ENCODE peak calls at places on chromosomes 1 and 21, in four cellular contexts. C, I, X and L are unnamed samples.

GRCh38 chr1:103371234-103371633 is 154.3 kb upstream of the RNPC3 start:
- DNase-seq in X (no peak), I (peak; percentile 86), C (no peak), L (no peak)

GRCh38 chr1:145963218-145964019 is 956 bp downstream of the ANKRD34A start:
- DNase-seq in I (peak; percentile 80), C (no peak), X (no peak), L (no peak)

GRCh38 chr1:119254067-119254720 is 113.7 kb upstream of the WARS2 start:
- DNase-seq in C (no peak), I (no peak), X (no peak), L (no peak)

GRCh38 chr1:63205776-63206175 is 116.6 kb upstream of the FOXD3 start:
- DNase-seq in C (no peak), I (no peak), X (no peak), L (no peak)

GRCh38 chr1:150566589-150567340 is 12.6 kb downstream of the MCL1 start:
- DNase-seq in C (no peak), I (no peak), X (peak; percentile 24), L (no peak)

GRCh38 chr1:26031903-26032220 is 10.3 kb downstream of the EXTL1 start:
- DNase-seq in X (no peak), C (no peak), I (no peak), L (no peak)

GRCh38 chr1:21229246-21230000 is 52.7 kb upstream of the EIF4G3 start:
- DNase-seq in C (no peak), X (no peak), I (peak; percentile 73), L (no peak)

GRCh38 chr1:181135462-181135781 is 46.9 kb downstream of the IER5 start:
- DNase-seq in X (peak; percentile 81), I (peak; percentile 49), C (no peak), L (no peak)

GRCh38 chr1:6123816-6124215 is 56.3 kb downstream of the CHD5 start:
- DNase-seq in X (no peak), I (no peak), C (no peak), L (peak; percentile 34)

GRCh38 chr21:14843991-14844390 is 220.8 kb downstream of the NRIP1 start:
- DNase-seq in C (no peak), I (peak; percentile 22), X (no peak), L (no peak)

GRCh38 chr1:37265786-37266667 is 208.4 kb upstream of the ZC3H12A start:
- DNase-seq in I (no peak), X (no peak), C (no peak), L (no peak)

DNA sequence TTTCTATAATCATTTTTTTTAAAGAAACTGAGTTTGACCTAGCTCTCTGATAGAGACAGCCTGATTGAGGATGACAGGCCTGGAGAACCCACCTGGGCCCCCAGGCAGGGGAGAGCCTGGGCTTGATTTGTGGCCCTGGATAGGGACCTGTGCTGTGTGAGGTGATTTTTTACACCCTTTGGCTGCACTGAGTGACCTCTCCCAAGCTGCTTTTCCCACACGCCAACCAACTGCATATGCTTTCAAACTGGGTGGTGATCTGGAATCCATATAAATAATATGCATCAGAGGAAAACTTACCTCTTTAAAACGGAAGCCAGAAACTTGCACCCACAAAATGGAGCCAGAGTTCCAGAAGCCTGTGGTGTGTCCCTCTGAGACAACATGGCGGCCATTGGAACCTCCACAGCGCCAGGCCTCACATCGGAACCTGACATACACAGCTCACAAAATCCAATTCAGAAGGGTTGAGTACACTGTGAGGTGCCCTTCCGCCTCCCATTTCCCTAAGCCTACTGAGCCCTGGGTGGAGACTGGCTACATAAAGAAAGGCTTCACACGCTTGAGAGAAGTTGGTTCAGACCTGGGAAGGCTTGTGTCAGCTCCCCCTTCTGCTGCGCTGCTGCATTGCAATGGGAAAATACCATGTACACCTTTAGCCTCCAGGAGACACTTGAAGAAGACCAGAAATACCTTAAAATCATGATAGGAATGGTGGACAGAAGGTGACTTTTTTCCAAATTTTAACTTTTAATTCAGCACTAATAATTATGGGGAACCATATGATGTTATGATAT is 160.7 kb downstream of the HHIPL2 start:
- DNase-seq in X (peak; percentile 5), I (no peak), C (no peak), L (no peak)
- TF ChIP-seq CTCF in X (no peak), I (peak; percentile 16), C (no peak), L (no peak)

GRCh38 chr1:243964915-243965314 is 86.2 kb upstream of the ZBTB18 start:
- DNase-seq in C (no peak), I (no peak), X (no peak), L (no peak)

GRCh38 chr1:243963566-243963965 is 87.5 kb upstream of the ZBTB18 start:
- DNase-seq in C (no peak), I (no peak), X (no peak), L (no peak)

GRCh38 chr1:243970077-243970476 is 81.0 kb upstream of the ZBTB18 start:
- DNase-seq in X (no peak), C (no peak), I (no peak), L (no peak)

GRCh38 chr1:243973169-243973568 is 77.9 kb upstream of the ZBTB18 start:
- DNase-seq in X (no peak), C (no peak), I (no peak), L (no peak)

DNA sequence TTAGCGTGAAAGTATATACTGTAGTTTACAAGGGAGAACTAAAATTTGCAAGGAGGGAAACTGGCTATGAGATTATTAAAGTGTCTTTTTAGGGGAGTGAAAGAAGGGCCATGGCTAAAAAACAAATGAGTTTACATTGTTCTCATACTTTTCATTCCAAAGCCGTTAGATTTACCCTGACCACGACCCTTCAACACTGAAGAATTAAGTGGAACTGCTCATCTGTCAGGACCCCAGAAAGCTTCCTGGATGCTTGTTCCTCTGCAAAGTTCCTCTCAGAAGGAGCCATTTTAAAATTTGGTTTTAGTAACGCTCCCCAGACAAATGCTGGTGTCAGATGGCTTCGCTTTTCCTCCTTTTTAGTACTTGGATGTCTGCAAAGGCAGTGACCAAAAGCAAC is 82.7 kb upstream of the ZBTB18 start:
- DNase-seq in I (peak; percentile 62), C (no peak), X (no peak), L (no peak)
- TF ChIP-seq CTCF in I (no peak), C (no peak), X (no peak), L (no peak)

GRCh38 chr1:231931846-231932454 is 305.4 kb downstream of the DISC1 start:
- DNase-seq in C (no peak), I (no peak), X (peak; percentile 54), L (no peak)
- TF ChIP-seq CTCF in C (no peak), I (peak; percentile 62), X (peak; percentile 55), L (peak; percentile 87)

GRCh38 chr1:55483523-55483922 is 268.4 kb upstream of the USP24 start:
- DNase-seq in C (no peak), X (no peak), I (no peak), L (no peak)
- TF ChIP-seq CTCF in C (no peak), X (no peak), I (no peak), L (no peak)

DNA sequence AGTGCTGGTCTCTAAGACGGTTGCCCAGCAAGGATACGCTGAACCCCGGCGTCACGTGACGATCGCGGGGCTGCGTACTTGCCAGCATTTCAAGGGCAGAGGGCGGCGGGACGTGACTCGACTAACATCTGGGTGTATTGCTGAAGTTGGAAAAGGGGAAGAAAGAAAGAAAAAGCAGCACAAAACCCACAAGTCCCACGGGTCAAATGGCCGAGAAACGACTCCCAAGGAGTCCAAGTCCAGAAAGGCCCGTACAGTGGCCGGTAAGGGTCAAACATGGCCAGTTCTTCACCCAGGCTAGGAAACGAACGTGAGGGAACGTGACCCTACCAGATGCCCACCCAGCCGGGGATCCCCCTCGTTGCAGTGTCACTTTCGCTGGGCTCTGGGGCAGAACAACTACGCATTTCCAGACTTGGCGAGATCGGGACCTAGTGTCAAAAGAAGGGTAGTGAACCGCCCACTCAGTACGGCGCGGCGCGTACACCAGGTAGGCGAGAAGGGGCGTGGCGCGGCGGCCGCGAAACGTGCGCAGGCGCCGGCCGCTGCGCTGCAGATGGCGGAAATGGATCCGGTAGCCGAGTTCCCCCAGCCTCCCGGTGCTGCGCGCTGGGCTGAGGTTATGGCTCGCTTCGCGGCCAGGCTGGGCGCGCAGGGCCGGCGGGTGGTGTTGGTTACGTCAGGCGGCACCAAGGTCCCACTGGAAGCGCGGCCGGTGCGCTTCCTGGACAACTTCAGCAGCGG is at the start of the genes PPCS and ZMYND12:
- DNase-seq in I (peak; percentile 87), C (peak; percentile 91), X (peak; percentile 95), L (peak; percentile 84)
- TF ChIP-seq CTCF in I (no peak), C (no peak), X (no peak), L (no peak)

GRCh38 chr1:234619071-234619480 is 9.1 kb upstream of the IRF2BP2 start:
- DNase-seq in I (peak; percentile 73), X (no peak), C (no peak), L (no peak)
- TF ChIP-seq CTCF in I (no peak), X (no peak), C (no peak), L (no peak)

GRCh38 chr21:21030311-21030710 is 32.1 kb downstream of the NCAM2 start:
- DNase-seq in C (no peak), I (no peak), X (no peak), L (no peak)

GRCh38 chr21:21028275-21028814 is 30.1 kb downstream of the NCAM2 start:
- DNase-seq in C (no peak), X (no peak), I (no peak), L (no peak)

GRCh38 chr21:21029159-21029558 is 30.9 kb downstream of the NCAM2 start:
- DNase-seq in X (no peak), I (peak; percentile 41), C (no peak), L (no peak)

GRCh38 chr21:21025742-21026141 is 27.5 kb downstream of the NCAM2 start:
- DNase-seq in I (no peak), C (no peak), X (no peak), L (no peak)
- TF ChIP-seq CTCF in I (no peak), C (no peak), X (no peak), L (no peak)